ENCODE peak calls at places on chromosomes 4 and X, in ten cellular contexts. T is psoas muscle, A is IMR-90, V is lower leg skin, N is transverse colon, W is astrocyte of the cerebellum, P is Calu3, F is body of pancreas, S is mesothelial cell of epicardium, D is testis. B is an unnamed sample.

GRCh38 chr4:138975225-138975624 is 40.4 kb upstream of the NOCT start:
- DNase-seq in S (no peak), D (no peak), W (no peak), P (no peak), A (no peak), V (no peak), T (no peak), F (no peak), N (no peak), B (no peak)

GRCh38 chrX:123814343-123814742 is 45.5 kb upstream of the XIAP start:
- DNase-seq in N (no peak), T (no peak), W (no peak), P (no peak), A (no peak), S (no peak), D (no peak), V (no peak), F (no peak), B (no peak)

GRCh38 chr4:173522160-173522873 is 7.7 kb downstream of the HAND2 start:
- DNase-seq in P (no peak), D (peak), F (peak), T (peak), S (peak), W (peak), A (peak), N (peak), V (peak), B (no peak)

GRCh38 chrX:150688911-150689451 is 4.2 kb upstream of the MTMR1 start:
- DNase-seq in W (peak), A (peak), T (no peak), S (no peak), V (no peak), D (no peak), N (no peak), P (peak), F (no peak), B (no peak)

GRCh38 chr4:184166736-184167135 is 50.9 kb downstream of the ENPP6 start:
- DNase-seq in T (no peak), W (no peak), F (no peak), D (no peak), V (no peak), A (no peak), N (no peak), P (no peak), S (no peak), B (no peak)

GRCh38 chrX:23811135-23811781 is 28.3 kb downstream of the SAT1 start:
- DNase-seq in W (no peak), P (no peak), S (no peak), D (no peak), F (peak), T (no peak), N (no peak), V (peak), A (no peak), B (no peak)

GRCh38 chr4:5962416-5962815 is 55.8 kb downstream of the C4orf50 start:
- DNase-seq in D (peak), F (no peak), N (no peak), S (no peak), P (no peak), T (no peak), W (no peak), V (no peak), A (no peak), B (no peak)

GRCh38 chr4:185965456-185966384 is 103.2 kb upstream of the TLR3 start:
- DNase-seq in S (no peak), W (no peak), A (no peak), T (no peak), D (no peak), V (no peak), F (no peak), N (no peak), P (no peak), B (no peak)

GRCh38 chr4:143023519-143023918 is 161.2 kb upstream of the USP38 start:
- DNase-seq in V (no peak), T (no peak), D (no peak), F (no peak), N (no peak), S (no peak), P (no peak), A (no peak), W (no peak), B (no peak)

GRCh38 chr4:55183926-55184599 is 58.7 kb upstream of the KDR start:
- DNase-seq in N (no peak), T (no peak), S (no peak), P (peak), W (peak), V (peak), F (peak), A (peak), D (no peak), B (no peak)

GRCh38 chrX:79100791-79101484 is 43.5 kb upstream of the GPR174 start:
- DNase-seq in N (no peak), W (no peak), T (no peak), S (no peak), F (no peak), P (no peak), D (no peak), V (no peak), A (no peak), B (no peak)

GRCh38 chrX:79096339-79096638 is 48.2 kb upstream of the GPR174 start:
- DNase-seq in D (no peak), A (no peak), S (no peak), P (no peak), W (no peak), T (no peak), N (no peak), F (no peak), V (no peak), B (no peak)

GRCh38 chrX:79094075-79094832 is 50.2 kb upstream of the GPR174 start:
- DNase-seq in P (no peak), T (no peak), W (no peak), N (no peak), A (no peak), F (no peak), S (no peak), D (no peak), V (no peak), B (no peak)

GRCh38 chrX:79089897-79090584 is 54.4 kb upstream of the GPR174 start:
- DNase-seq in W (no peak), V (no peak), D (no peak), F (no peak), N (no peak), S (no peak), A (no peak), P (no peak), T (no peak), B (no peak)

DNA sequence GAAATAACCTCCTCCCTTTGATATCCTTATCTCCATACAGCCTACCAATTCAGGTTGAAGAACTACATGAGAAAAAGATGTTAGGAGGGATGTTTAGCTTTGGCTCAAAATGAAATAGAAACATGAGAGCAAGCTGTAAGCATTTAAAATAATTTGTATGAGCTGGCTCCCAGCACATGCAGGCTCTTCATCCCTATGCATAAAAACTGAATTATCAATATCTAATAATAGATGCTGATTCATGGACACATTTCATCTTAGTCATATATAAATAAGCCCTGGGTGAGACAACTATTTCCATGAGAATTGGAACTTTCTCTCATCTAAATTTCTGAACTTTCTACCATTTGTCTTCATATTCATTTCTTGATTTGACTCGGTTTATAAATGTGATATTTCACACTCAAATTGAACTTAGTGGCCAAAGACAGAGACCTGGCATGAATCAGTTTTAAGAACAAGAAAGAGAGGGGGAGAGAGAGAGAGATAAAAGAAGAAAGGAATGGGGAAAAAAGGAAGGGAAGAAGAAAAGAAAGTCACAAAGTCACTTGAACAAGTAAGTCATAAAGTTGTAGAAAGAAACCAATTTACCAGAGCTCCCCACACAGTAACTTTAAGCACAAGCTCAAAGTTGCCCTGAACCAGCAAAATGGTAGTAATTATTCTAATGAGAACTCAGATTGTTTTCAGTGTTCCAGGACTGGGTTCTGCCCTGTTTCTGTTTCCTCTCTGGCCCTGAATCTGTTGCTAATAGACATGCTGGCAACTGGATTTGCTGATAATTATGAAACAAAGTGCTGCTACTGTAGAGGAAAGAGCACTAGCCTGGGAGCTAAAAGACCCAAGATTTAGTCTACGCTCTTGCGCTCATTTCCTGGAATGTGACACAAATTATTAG is 48.8 kb upstream of the GPR174 start:
- DNase-seq in V (no peak), A (no peak), T (no peak), W (no peak), D (no peak), P (no peak), S (no peak), F (no peak), N (no peak), B (no peak)
- TF ChIP-seq CTCF in V (no peak), A (no peak), T (no peak), W (no peak), D (no peak), P (no peak), S (no peak), F (no peak), N (no peak), B (no peak)

GRCh38 chrX:56783450-56783831 is 54.4 kb downstream of the NBDY start:
- DNase-seq in T (peak), N (peak), D (no peak), P (no peak), W (peak), F (no peak), S (no peak), V (no peak), A (peak), B (no peak)
- TF ChIP-seq CTCF in T (peak), N (no peak), D (no peak), P (no peak), W (peak), F (no peak), S (no peak), V (no peak), A (peak), B (no peak)

GRCh38 chrX:106392346-106392745 is 219.4 kb upstream of the RADX start:
- DNase-seq in T (no peak), P (no peak), V (no peak), F (no peak), S (no peak), W (no peak), A (no peak), N (no peak), D (no peak), B (no peak)

GRCh38 chrX:106401965-106402559 is 209.7 kb upstream of the RADX start:
- DNase-seq in T (no peak), V (no peak), N (peak), D (no peak), S (no peak), F (peak), P (no peak), W (no peak), A (no peak), B (no peak)

DNA sequence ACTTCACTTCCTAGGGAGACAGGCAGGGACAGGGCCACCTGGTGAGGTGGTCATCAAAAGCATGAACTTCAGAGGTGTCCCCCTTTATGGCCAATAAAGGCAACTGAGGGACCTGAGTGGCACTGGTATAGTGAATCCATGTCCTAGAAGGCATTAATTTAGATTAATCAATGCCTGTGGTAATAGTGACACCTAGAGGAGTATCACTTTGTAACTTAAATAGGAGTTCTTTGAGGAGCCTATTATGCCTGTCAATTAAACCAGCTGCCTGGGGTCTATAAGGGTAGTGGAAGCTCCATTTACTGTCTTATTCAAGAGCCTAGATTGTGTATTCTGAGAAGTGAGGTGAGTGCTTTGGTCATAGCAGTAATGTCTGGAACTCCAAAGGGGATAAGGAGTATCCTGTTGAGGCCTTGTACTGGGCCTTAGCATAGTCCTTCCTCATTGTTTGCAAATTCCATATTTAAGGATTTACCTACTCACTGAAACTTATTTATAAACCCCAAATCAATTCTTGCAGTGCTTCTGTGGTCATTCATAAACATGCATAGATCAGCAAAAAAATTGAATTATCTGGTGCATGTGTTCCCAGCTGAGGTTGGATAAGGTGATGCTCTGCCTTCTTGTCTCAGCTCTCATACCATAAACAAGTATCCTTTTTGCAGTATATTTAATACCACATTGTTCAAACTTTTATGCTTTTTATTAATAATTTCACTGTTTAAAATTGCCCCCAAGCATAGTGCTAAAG is 213.8 kb upstream of the RADX start:
- DNase-seq in F (no peak), S (no peak), A (no peak), T (no peak), N (no peak), V (no peak), P (no peak), D (no peak), W (peak), B (no peak)
- TF ChIP-seq CTCF in F (no peak), S (no peak), A (peak), T (peak), N (peak), V (no peak), P (peak), D (peak), W (peak), B (no peak)

DNA sequence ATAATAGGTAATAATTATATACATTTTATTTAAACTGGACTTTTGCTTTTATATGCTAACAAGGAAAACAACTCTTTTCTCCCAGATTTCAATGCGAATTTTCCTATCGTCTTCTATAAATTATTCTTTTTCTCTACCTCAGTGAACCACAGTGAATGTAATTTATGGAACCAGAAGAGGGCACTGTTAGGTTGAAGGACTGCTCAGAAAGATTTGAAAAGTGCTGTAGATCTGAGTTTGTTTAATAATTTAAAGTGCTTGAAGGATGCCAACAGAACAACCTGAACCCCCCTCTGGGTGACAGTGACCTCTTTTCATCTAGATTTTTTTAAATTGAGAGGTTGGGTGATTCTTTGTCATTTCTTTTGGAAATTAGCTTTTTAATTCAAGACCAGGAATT is 54.9 kb downstream of the PHOX2B start:
- DNase-seq in W (peak), D (no peak), T (no peak), F (no peak), N (no peak), A (peak), V (no peak), S (no peak), P (peak), B (no peak)
- TF ChIP-seq CTCF in W (peak), D (no peak), T (peak), F (peak), N (peak), A (peak), V (no peak), S (no peak), P (no peak), B (no peak)

GRCh38 chrX:11672213-11672612 is 6.5 kb upstream of the ARHGAP6 start:
- DNase-seq in N (no peak), D (no peak), F (no peak), W (no peak), A (no peak), P (no peak), S (no peak), V (no peak), T (no peak), B (no peak)

GRCh38 chrX:11683057-11683456 is 17.3 kb upstream of the ARHGAP6 start:
- DNase-seq in A (no peak), F (no peak), V (no peak), W (no peak), P (no peak), T (no peak), N (no peak), S (no peak), D (no peak), B (no peak)

DNA sequence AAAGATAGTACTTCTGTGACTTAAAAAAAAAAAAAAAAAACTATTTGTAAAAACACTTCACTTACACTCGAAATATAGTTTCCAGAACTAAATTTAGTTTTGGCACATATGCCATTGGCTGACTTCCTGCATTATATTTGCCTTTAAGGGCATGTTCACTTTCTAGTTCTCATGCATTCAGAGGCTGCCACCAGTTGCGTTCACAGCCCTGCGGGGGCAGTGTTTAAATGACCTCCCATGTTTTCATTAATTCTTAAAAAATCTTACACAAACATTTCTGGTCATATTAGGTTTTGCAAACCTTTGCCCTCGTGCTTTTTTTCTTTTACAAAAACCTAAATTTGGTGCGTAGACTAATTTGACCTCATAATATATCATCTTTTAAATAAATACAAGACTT is 12.5 kb upstream of the ARHGAP6 start:
- DNase-seq in V (no peak), N (no peak), P (no peak), F (no peak), D (no peak), T (no peak), S (no peak), A (no peak), W (no peak), B (no peak)
- TF ChIP-seq CTCF in V (no peak), N (no peak), P (no peak), F (no peak), D (no peak), T (peak), S (peak), A (peak), W (peak), B (no peak)

GRCh38 chr4:166034965-166035364 is 161.9 kb downstream of the TLL1 start:
- DNase-seq in F (no peak), T (no peak), W (no peak), S (no peak), N (no peak), D (no peak), V (no peak), P (no peak), A (no peak), B (no peak)
- TF ChIP-seq CTCF in F (no peak), T (no peak), W (no peak), S (no peak), N (no peak), D (no peak), V (no peak), P (no peak), A (no peak), B (no peak)

GRCh38 chrX:129158505-129158904 is 364.8 kb downstream of the SMARCA1 start:
- DNase-seq in T (no peak), A (no peak), W (no peak), S (no peak), P (no peak), F (no peak), D (no peak), N (no peak), V (no peak), B (no peak)
- TF ChIP-seq CTCF in T (no peak), A (no peak), W (no peak), S (no peak), P (no peak), F (no peak), D (no peak), N (no peak), V (no peak), B (no peak)

DNA sequence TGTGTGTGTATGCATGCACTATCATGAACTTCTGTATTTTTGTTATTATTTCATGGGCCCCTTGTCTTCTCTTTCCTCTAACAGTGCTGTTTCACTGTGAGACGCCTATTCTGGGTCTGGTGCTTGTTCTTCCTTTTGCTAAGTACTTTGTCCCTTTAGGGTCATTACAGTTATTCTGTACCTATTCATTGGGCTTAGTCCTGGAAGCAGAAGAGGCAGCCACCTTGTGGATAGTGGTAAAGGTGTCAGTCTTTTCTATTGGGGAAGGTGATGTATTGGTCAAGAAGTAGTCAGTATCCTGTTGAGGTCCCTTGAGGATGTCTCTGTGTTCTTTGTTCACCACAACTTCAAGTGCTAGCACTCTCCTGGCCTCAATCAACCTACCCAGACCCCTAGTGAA is 593.7 kb downstream of the SPRY1 start:
- DNase-seq in S (no peak), N (no peak), P (no peak), F (no peak), W (no peak), A (no peak), T (no peak), D (no peak), V (no peak), B (no peak)
- TF ChIP-seq CTCF in S (no peak), N (no peak), P (no peak), F (no peak), W (no peak), A (no peak), T (no peak), D (no peak), V (no peak), B (no peak)

GRCh38 chr4:3877868-3878267 is 111.7 kb downstream of the ADRA2C start:
- DNase-seq in S (no peak), W (no peak), V (no peak), D (no peak), T (no peak), N (no peak), P (no peak), A (no peak), F (no peak), B (no peak)

GRCh38 chr4:3877236-3877635 is 111.1 kb downstream of the ADRA2C start:
- DNase-seq in P (no peak), A (no peak), N (no peak), S (no peak), W (no peak), F (no peak), T (no peak), D (no peak), V (no peak), B (no peak)

GRCh38 chr4:3873446-3874415 is 107.5 kb downstream of the ADRA2C start:
- DNase-seq in P (peak), A (no peak), V (no peak), N (no peak), T (no peak), F (no peak), D (no peak), S (no peak), W (no peak), B (no peak)

GRCh38 chr4:3874525-3875110 is 108.4 kb downstream of the ADRA2C start:
- DNase-seq in D (no peak), P (no peak), V (no peak), N (no peak), A (no peak), F (no peak), S (no peak), W (no peak), T (no peak), B (no peak)

DNA sequence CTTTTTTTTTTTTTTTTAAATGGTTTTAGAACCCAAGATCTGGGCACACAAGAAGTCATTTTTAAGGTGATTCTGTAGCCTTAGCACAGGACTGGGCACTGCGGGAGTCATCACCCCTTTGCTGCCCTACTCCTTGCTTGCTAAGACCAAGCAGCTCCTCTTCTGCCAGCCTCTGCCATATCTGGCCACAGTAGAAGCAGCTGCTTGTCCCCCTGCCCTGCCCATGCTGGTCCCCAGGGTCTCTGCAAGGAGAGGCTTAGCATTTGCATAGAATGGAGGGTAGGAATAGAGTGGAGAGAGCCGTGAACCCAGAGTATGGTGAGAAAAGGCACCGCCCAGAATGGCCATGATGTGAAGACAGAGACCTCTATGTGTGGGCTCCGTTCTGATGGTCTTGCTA is 109.3 kb downstream of the ADRA2C start:
- DNase-seq in V (no peak), T (no peak), P (no peak), N (no peak), F (no peak), D (no peak), W (no peak), A (no peak), S (no peak), B (no peak)
- TF ChIP-seq CTCF in V (no peak), T (no peak), P (no peak), N (no peak), F (no peak), D (no peak), W (no peak), A (no peak), S (no peak), B (no peak)

B was measured in activated B cell treated with CpG ODN at 0.5 μM for 24 hours.